ENCODE peak calls at places on chromosome 3, in nine cellular contexts. H is MM.1S; G is neural progenitor cell; L is cardiac muscle cell; B is fibroblast of the aortic adventitia; Q is mammary epithelial cell; Z is heart left ventricle; T is tibial nerve; J is CD8-positive, alpha-beta T cell. C is an unnamed sample.

GRCh38 chr3:58464875-58465274 is 27.0 kb upstream of the KCTD6 start:
- DNase-seq in H (no peak), Z (no peak), L (no peak), B (no peak), Q (no peak), J (no peak), G (no peak), T (no peak), C (no peak)

GRCh38 chr3:133999891-134000685 is 29.6 kb downstream of the SLCO2A1 start:
- DNase-seq in Z (no peak), T (no peak), L (no peak), Q (no peak), B (no peak), H (no peak), J (no peak), G (no peak), C (no peak)

GRCh38 chr3:195240171-195240701 is 30.7 kb downstream of the XXYLT1 start:
- DNase-seq in J (no peak), G (no peak), Q (no peak), T (no peak), L (no peak), B (peak; percentile 33), H (no peak), Z (peak; percentile 76), C (peak; percentile 42)

GRCh38 chr3:153783106-153783505 is 338.1 kb upstream of the ARHGEF26 start:
- DNase-seq in H (no peak), G (peak; percentile 40), Z (no peak), B (peak; percentile 43), L (peak; percentile 58), J (no peak), Q (no peak), T (no peak), C (no peak)

GRCh38 chr3:33430571-33430970 is 9.6 kb downstream of the UBP1 start:
- DNase-seq in B (no peak), Z (no peak), Q (no peak), G (peak; percentile 15), H (no peak), T (no peak), L (peak; percentile 7), J (no peak), C (no peak)

GRCh38 chr3:136885357-136886213 is 23.6 kb downstream of the NCK1 start:
- DNase-seq in T (no peak), G (no peak), J (no peak), Z (no peak), Q (no peak), H (peak; percentile 46), L (no peak), B (no peak), C (no peak)

GRCh38 chr3:50317303-50317702 is 5.2 kb downstream of the HYAL2 start:
- DNase-seq in G (no peak), H (no peak), Q (no peak), Z (peak; percentile 28), B (no peak), J (no peak), T (no peak), L (no peak), C (no peak)

GRCh38 chr3:99499235-99499798 is 139.1 kb upstream of the COL8A1 start:
- DNase-seq in B (peak; percentile 81), Q (peak; percentile 28), H (peak; percentile 56), T (no peak), G (peak; percentile 52), Z (peak; percentile 40), L (peak; percentile 57), J (no peak), C (peak; percentile 78)

GRCh38 chr3:9969632-9970019 is 17.0 kb downstream of the EMC3 start:
- DNase-seq in L (no peak), Z (no peak), G (no peak), T (no peak), J (no peak), H (no peak), Q (no peak), B (no peak), C (no peak)

GRCh38 chr3:34948431-34948971 is 690.8 kb upstream of the ARPP21 start:
- DNase-seq in Q (no peak), L (no peak), Z (no peak), J (no peak), H (no peak), G (no peak), T (no peak), B (peak; percentile 1), C (no peak)

GRCh38 chr3:150503402-150504099 is 42.7 kb downstream of the SERP1 start:
- DNase-seq in B (no peak), J (no peak), G (no peak), Z (no peak), Q (no peak), T (no peak), L (no peak), H (no peak), C (no peak)

GRCh38 chr3:86990734-86991481 is at the start of gene VGLL3:
- DNase-seq in Z (peak; percentile 62), L (peak; percentile 72), H (peak; percentile 50), T (peak; percentile 70), B (peak; percentile 81), Q (peak; percentile 86), G (peak; percentile 87), J (no peak), C (peak; percentile 82)

GRCh38 chr3:85783331-85783730 is 824.5 kb downstream of the CADM2 start:
- DNase-seq in H (no peak), J (no peak), T (no peak), B (no peak), Z (peak; percentile 30), Q (no peak), L (peak; percentile 11), G (no peak), C (no peak)

GRCh38 chr3:179676081-179676480 is 23.2 kb downstream of the USP13 start:
- DNase-seq in H (no peak), L (no peak), G (no peak), Q (no peak), T (no peak), Z (no peak), B (no peak), J (no peak), C (no peak)

GRCh38 chr3:179677884-179678283 is 25.0 kb downstream of the USP13 start:
- DNase-seq in G (no peak), H (no peak), J (no peak), L (no peak), Z (no peak), T (no peak), B (no peak), Q (no peak), C (no peak)

GRCh38 chr3:179682681-179683080 is 29.8 kb downstream of the USP13 start:
- DNase-seq in Q (no peak), J (no peak), T (no peak), G (no peak), Z (no peak), B (no peak), H (no peak), L (no peak), C (no peak)

DNA sequence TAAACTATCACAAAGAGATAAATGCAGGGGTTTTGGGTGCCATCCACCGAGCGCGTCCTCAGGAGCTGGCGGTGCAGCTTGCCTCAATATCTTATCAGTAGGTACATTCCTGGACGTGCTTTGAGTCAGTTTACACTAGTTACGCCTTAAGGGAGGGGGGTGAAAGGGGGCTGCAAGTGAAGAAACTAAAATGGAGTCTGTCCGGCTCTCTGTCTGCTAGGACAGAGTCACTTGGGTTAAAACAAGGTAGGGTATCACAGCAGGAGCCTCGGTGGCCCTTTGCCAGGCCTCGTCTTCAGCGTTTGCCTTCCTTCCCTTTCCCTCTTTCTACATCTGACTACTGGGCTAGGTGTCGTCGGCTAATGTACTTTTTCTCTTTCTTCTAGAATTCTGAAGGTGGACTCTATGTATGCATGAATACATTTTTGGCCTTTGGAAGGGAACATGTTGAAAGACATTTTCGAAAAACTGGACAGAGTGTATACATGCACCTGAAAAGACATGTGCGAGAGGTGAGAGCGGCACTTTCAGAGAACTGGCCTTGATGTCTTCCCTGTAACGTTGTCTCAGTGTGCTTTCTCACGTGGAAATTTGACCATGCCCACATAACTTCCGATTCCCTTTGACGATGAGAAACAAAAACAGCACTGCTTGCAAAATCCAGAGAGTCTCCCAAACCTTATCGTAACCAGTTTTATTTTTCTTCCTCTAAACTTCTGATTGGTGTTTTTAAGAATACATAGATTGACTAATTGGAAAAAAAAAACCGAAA is 28.8 kb downstream of the USP13 start:
- DNase-seq in H (no peak), G (no peak), L (no peak), B (peak; percentile 38), J (no peak), Z (no peak), Q (no peak), T (no peak), C (no peak)
- H3K4me3 ChIP-seq in H (no peak overlapping the region), G (no peak overlapping the region), L (no peak overlapping the region), B (peak overlapping the region; percentile 48), J (no peak overlapping the region), Z (peak overlapping the region; percentile 13), Q (no peak overlapping the region), T (no peak overlapping the region), C (no peak overlapping the region)

DNA sequence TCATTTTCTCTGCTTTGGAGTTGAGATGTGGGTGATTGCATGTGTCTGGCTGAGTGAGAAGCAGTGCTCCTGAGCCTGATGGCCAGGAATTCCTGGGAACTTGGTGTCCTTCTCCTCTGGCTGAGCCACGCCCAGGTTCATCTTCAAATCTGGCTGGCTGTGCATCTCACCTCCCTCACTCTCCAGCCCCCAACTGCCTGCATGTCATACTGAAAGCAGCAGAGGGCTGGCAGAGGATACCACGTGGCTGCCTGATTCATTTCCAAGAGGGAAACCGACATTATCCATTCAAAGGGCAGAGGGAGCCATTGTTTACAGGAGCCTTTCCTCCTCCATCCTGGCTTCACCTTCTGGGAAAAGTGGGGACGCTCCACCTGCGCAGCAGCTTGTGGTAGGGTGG is 57.4 kb downstream of the ABHD5 start:
- DNase-seq in J (no peak), Z (no peak), H (no peak), Q (no peak), T (no peak), L (no peak), B (no peak), G (no peak), C (no peak)
- TF ChIP-seq CTCF in J (no peak), Z (no peak), H (no peak), Q (no peak), T (no peak), L (no peak), B (peak; percentile 13), G (no peak), C (no peak)

DNA sequence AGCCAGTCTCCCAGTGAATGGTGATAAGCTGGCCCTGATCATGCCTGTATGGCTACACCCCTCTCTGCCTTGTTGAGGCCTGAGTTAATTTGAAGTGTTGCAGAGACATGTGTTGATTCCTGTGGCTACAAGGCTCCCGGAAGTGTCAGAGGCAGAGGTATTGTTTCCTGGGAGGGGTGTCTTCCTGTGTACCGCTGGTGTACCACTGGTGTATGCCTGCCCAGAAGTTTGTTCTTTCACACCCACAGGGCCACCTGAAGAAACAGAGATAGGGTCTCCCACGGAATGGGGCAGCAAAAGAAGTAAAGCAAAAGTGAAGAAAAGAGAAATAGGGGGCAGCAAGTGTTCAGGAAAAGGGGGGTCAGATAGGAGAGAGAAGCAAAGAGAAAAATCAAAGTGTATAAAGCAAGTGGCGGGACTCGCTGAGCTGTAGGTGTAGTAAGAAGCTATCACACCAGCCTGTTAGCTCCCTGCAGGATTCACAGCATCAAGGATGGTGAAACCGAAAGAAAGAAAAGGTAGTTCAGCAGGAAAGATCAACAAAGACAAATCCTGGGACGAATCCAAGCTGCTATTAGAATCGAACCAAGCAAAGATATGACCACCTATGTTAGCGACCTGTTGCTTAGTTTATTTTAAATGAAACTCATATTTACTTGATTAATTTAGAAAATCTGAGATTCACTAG is 36.6 kb upstream of the CD47 start:
- DNase-seq in G (peak; percentile 5), B (no peak), L (peak; percentile 15), Q (peak; percentile 60), J (peak; percentile 19), T (no peak), H (peak; percentile 36), Z (no peak), C (no peak)
- H3K4me3 ChIP-seq in G (no peak overlapping the region), B (no peak overlapping the region), L (no peak overlapping the region), Q (no peak overlapping the region), J (peak overlapping the region; percentile 17), T (no peak overlapping the region), H (peak overlapping the region; percentile 1), Z (no peak overlapping the region), C (no peak overlapping the region)

GRCh38 chr3:168248383-168249047 is 152.8 kb upstream of the GOLIM4 start:
- DNase-seq in B (peak; percentile 25), H (peak; percentile 62), Z (peak; percentile 31), L (peak; percentile 79), Q (peak; percentile 20), G (peak; percentile 83), J (no peak), T (no peak), C (no peak)
- TF ChIP-seq CTCF in B (no peak), H (no peak), Z (no peak), L (no peak), Q (no peak), G (no peak), J (no peak), T (no peak), C (no peak)